ENCODE peak calls at places on chromosome 17, in six cellular contexts. C, I, L, Q, P and X are unnamed samples.
A peak's percentile ranks its signal among the peaks of the same experiment; 100 is the strongest.

GRCh38 chr17:41490022-41490421 is 312 bp upstream of the KRT36 start:
- DNase-seq in Q (no peak), C (no peak), I (no peak), P (no peak), L (no peak), X (no peak)

GRCh38 chr17:72390675-72391501 is 270.1 kb downstream of the SOX9 start:
- DNase-seq in P (no peak), L (no peak), C (no peak), Q (no peak), I (no peak), X (no peak)

GRCh38 chr17:80894439-80894721 is 97.3 kb upstream of the CHMP6 start:
- DNase-seq in Q (no peak), C (no peak), P (no peak), I (no peak), L (no peak), X (no peak)

GRCh38 chr17:77490361-77491183 is 349.8 kb downstream of the SEC14L1 start:
- DNase-seq in P (no peak), L (no peak), I (peak; percentile 80), C (no peak), Q (peak; percentile 58), X (no peak)

GRCh38 chr17:16486373-16487250 is 5.4 kb downstream of the LRRC75A start:
- DNase-seq in I (no peak), C (peak; percentile 78), Q (peak; percentile 70), P (peak; percentile 97), L (peak; percentile 90), X (no peak)

GRCh38 chr17:77724876-77725615 is 233.5 kb upstream of the TNRC6C start:
- DNase-seq in C (no peak), L (no peak), I (no peak), Q (no peak), P (peak; percentile 53), X (no peak)

GRCh38 chr17:82668631-82669099 is 20.4 kb upstream of the WDR45B start:
- DNase-seq in P (peak; percentile 83), Q (peak; percentile 83), C (peak; percentile 59), L (peak; percentile 77), I (peak; percentile 83), X (peak; percentile 76)

GRCh38 chr17:79088266-79088996 is 13.8 kb downstream of the ENGASE start:
- DNase-seq in P (no peak), C (no peak), I (no peak), Q (no peak), L (no peak), X (no peak)

GRCh38 chr17:81867123-81867951 is 3.8 kb downstream of the ARHGDIA start:
- DNase-seq in P (peak; percentile 52), Q (peak; percentile 75), L (peak; percentile 63), I (peak; percentile 85), C (no peak), X (no peak)

GRCh38 chr17:55458287-55458900 is 36.8 kb upstream of the MMD start:
- DNase-seq in C (no peak), Q (no peak), P (no peak), I (no peak), L (no peak), X (no peak)

GRCh38 chr17:42969006-42969581 is 4.8 kb upstream of the AARSD1 start:
- DNase-seq in Q (no peak), I (no peak), P (no peak), L (no peak), C (no peak), X (peak; percentile 12)

GRCh38 chr17:42967925-42968324 is 3.7 kb upstream of the AARSD1 start:
- DNase-seq in I (no peak), P (no peak), Q (no peak), L (no peak), C (no peak), X (no peak)

GRCh38 chr17:42964161-42964932 is at the start of gene AARSD1:
- DNase-seq in L (peak; percentile 94), P (peak; percentile 93), Q (peak; percentile 93), I (peak; percentile 97), C (peak; percentile 93), X (peak; percentile 96)
- TF ChIP-seq POLR2A in L (peak; percentile 86), P (peak; percentile 40), Q (peak; percentile 43), I (peak; percentile 56), C (no peak), X (peak; percentile 92)

DNA sequence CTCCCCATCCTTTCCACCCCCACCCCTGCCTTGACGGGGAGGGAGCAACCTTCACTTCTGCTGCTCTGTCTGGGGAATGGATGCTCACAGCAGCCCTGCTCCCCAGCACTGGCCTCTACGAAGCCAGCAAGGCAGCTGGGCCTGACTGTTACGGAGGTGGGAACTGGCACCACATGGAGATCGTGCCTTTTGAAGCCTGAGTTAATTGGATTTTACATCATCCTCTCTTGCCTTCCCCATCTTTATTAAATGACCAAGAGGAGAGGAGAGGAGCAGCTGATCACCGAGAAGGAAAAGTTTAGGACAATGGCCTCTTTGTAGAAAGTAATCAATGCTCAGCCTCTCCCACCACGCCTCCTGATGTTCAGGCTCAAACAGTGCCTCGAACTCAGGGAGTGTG is 187.0 kb upstream of the RPL38 start:
- DNase-seq in Q (no peak), I (no peak), L (no peak), P (no peak), C (no peak), X (no peak)
- TF ChIP-seq POLR2A in Q (no peak), I (no peak), L (no peak), P (no peak), C (no peak), X (no peak)

DNA sequence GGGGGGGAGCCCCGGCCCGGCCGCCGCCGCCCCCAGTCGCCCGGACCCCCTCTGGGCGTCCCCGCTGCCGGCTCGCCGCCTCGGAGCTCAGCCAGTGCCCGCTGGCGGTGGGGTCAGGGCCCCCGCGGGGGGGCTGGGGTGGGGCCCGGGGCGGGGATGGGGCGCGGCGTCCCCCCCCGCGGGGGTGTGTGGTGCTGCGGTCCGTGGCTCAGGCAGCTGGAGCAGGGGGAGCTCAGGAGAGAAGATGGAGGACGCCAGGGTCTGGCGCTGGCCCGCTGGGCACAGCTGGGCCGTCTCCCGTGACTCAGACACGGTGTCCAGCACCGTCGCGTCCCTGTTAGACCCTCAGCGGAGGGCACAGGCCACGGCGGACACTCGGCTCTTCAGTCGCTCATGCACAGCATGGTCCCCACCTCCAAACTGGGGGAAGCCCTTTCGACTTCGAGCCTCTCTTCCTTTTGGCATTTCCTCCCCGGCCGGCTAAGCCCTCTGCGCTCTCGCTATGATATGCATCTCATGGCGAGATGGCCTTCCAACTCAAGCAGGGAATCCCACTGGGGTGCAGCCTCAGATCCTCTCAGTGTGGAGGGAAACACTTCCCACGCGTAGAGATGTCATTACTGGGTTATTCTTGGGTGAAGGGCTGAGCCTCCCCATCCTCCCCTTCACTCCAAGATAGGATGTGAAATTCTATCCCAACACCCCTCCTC is 402 bp upstream of the VEZF1 start:
- DNase-seq in P (peak; percentile 68), Q (peak; percentile 80), L (peak; percentile 74), C (peak; percentile 78), I (peak; percentile 94), X (peak; percentile 89)
- TF ChIP-seq POLR2A in P (no peak), Q (no peak), L (peak; percentile 75), C (no peak), I (no peak), X (peak; percentile 84)

GRCh38 chr17:7572588-7573323 is 6.7 kb upstream of the CD68 start:
- DNase-seq in L (peak; percentile 100), C (peak; percentile 99), P (peak; percentile 100), I (peak; percentile 99), Q (peak; percentile 74), X (peak; percentile 100)

GRCh38 chr17:7575481-7575883 is 4.0 kb upstream of the CD68 start:
- DNase-seq in L (no peak), P (no peak), C (no peak), I (no peak), Q (no peak), X (no peak)

GRCh38 chr17:7575959-7576358 is 3.5 kb upstream of the CD68 start:
- DNase-seq in C (no peak), L (no peak), Q (no peak), P (no peak), I (no peak), X (no peak)

GRCh38 chr17:7573324-7574080 is 5.9 kb upstream of the CD68 start:
- DNase-seq in L (peak; percentile 92), C (peak; percentile 94), P (peak; percentile 86), Q (peak; percentile 90), I (peak; percentile 97), X (peak; percentile 94)

DNA sequence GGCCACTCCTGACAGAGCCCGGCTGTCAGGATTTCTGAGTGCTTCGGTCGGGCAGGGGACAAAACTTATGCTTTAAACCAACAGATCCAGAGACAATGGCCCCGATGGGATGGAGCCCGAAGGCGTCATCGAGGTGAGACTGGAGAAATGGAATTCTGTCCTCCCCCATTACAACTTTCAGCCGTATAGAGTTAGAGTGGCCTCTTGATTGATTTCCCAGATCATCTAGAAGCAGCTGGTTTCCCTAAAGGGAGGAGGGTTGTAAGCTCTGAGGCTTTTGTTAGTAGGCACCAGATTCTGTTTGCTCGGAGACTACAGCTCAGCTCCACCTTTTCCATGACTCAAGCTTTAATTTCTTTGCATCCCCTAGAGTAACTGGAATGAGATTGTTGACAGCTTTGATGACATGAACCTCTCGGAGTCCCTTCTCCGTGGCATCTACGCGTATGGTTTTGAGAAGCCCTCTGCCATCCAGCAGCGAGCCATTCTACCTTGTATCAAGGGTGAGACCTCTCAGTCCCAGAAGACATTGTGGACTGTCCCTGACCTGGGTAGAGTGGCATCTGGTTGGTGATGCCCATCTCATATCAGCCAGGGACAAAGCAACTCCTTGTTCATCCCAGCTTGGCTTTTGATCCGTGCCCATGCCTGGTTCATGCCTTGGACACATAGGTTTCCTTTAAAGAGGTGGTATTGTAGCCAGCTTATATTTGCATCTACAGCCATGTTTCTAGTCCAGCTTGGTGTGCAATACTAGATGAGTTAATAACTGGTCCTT is 5.1 kb upstream of the CD68 start:
- DNase-seq in Q (peak; percentile 14), I (no peak), P (no peak), L (no peak), C (no peak), X (no peak)
- TF ChIP-seq POLR2A in Q (no peak), I (no peak), P (no peak), L (no peak), C (no peak), X (no peak)